ENCODE peak calls at places on chromosome 9, in four cellular contexts. X, D, I and U are unnamed samples.

GRCh38 chr9:124011460-124012301 is at the start of gene LHX2:
- DNase-seq in X (peak; percentile 81), D (no peak), I (peak; percentile 56), U (peak; percentile 52)

GRCh38 chr9:96450613-96451544 is 910 bp downstream of the HABP4 start:
- DNase-seq in X (peak; percentile 26), D (peak; percentile 25), I (no peak), U (peak; percentile 30)

GRCh38 chr9:124440786-124441185 is 9.5 kb upstream of the ADGRD2 start:
- DNase-seq in X (no peak), D (no peak), I (no peak), U (no peak)

GRCh38 chr9:78026416-78026815 is 5.2 kb downstream of the GNAQ start:
- DNase-seq in X (no peak), D (no peak), I (peak; percentile 10), U (no peak)

GRCh38 chr9:131006601-131007000 is 2.4 kb upstream of the LAMC3 start:
- DNase-seq in X (no peak), D (no peak), I (no peak), U (no peak)

GRCh38 chr9:91433180-91433579 is 9.5 kb upstream of the NFIL3 start:
- DNase-seq in X (peak; percentile 68), D (peak; percentile 71), I (no peak), U (peak; percentile 98)

GRCh38 chr9:120783611-120784047 is 9.6 kb downstream of the FBXW2 start:
- DNase-seq in X (no peak), D (peak; percentile 87), I (no peak), U (peak; percentile 38)

GRCh38 chr9:6443661-6444060 is 30.7 kb downstream of the UHRF2 start:
- DNase-seq in X (no peak), D (no peak), I (no peak), U (no peak)

GRCh38 chr9:125632321-125633115 is 74.5 kb downstream of the MAPKAP1 start:
- DNase-seq in X (no peak), D (peak; percentile 92), I (peak; percentile 17), U (peak; percentile 22)

GRCh38 chr9:129549139-129549538 is 71.8 kb downstream of the C9orf50 start:
- DNase-seq in X (no peak), D (peak; percentile 42), I (no peak), U (no peak)

GRCh38 chr9:35385042-35385441 is 104.9 kb upstream of the RUSC2 start:
- DNase-seq in X (no peak), D (no peak), I (no peak), U (peak; percentile 78)

GRCh38 chr9:136410500-136411287 is at the start of the genes ENTR1 and PMPCA:
- DNase-seq in X (peak; percentile 93), D (peak; percentile 71), I (peak; percentile 94), U (peak; percentile 85)

GRCh38 chr9:136407911-136408310 is 2.5 kb downstream of the ENTR1 start:
- DNase-seq in X (no peak), D (no peak), I (no peak), U (no peak)

GRCh38 chr9:136412912-136413420 is 2.5 kb downstream of the PMPCA start:
- DNase-seq in X (no peak), D (no peak), I (no peak), U (no peak)

GRCh38 chr9:136411358-136411757 is 900 bp downstream of the PMPCA start:
- DNase-seq in X (no peak), D (no peak), I (no peak), U (no peak)

GRCh38 chr9:136409557-136410455 is 608 bp downstream of the ENTR1 start:
- DNase-seq in X (peak; percentile 57), D (peak; percentile 30), I (no peak), U (peak; percentile 22)
- TF ChIP-seq MAZ in X (no peak), D (no peak), I (no peak), U (no peak)

GRCh38 chr9:127968717-127969383 is 11.9 kb downstream of the EEIG1 start:
- DNase-seq in X (peak; percentile 67), D (no peak), I (no peak), U (peak; percentile 94)
- H3K4me1 ChIP-seq in X (peaks cover 99% of the 10 kb centered on the region), D (peaks cover 68% of the 10 kb centered on the region), I (peaks cover 95% of the 10 kb centered on the region), U (peaks cover 59% of the 10 kb centered on the region)

GRCh38 chr9:69326261-69326660 is 1.2 kb downstream of the ENTREP1 start:
- DNase-seq in X (no peak), D (no peak), I (no peak), U (no peak)

GRCh38 chr9:69322256-69322655 is 2.8 kb upstream of the ENTREP1 start:
- DNase-seq in X (no peak), D (no peak), I (no peak), U (no peak)

GRCh38 chr9:69323886-69324285 is 1.1 kb upstream of the ENTREP1 start:
- DNase-seq in X (no peak), D (no peak), I (no peak), U (no peak)

GRCh38 chr9:69325409-69326212 is 596 bp downstream of the ENTREP1 start:
- DNase-seq in X (peak; percentile 14), D (no peak), I (no peak), U (no peak)

GRCh38 chr9:69324549-69325401 is at the start of gene ENTREP1:
- DNase-seq in X (peak; percentile 36), D (no peak), I (no peak), U (no peak)
- TF ChIP-seq MAZ in X (no peak), D (no peak), I (no peak), U (no peak)

DNA sequence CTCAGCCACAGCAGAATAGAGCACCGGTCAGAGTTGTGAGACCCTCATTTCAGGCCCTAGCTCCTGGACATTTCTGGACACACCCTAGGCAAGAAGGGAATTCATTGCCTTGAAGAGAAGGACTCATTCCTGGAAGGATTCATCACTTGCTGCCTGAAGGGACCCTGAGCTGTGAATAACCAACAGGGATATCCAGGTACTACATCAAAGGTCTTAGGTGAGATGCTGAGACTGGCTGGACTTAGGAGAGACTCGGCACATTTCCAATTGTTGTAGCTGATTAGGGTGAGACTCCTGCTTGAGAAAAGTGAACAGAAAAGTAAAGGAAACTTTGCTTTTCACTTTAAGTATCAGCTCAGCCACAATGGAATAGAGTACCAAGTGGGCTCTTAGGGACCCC is 208.1 kb upstream of the CDKN2B start:
- DNase-seq in X (no peak), D (no peak), I (no peak), U (no peak)
- H3K4me1 ChIP-seq in X (peaks cover 25% of the 10 kb centered on the region), D (peaks cover 3% of the 10 kb centered on the region), I (no peaks in the 10 kb centered on the region), U (peaks cover 4% of the 10 kb centered on the region)

GRCh38 chr9:137173795-137174664 is 2.2 kb upstream of the TMEM210 start:
- DNase-seq in X (no peak), D (no peak), I (no peak), U (no peak)

GRCh38 chr9:137174722-137175293 is 3.0 kb upstream of the TMEM210 start:
- DNase-seq in X (no peak), D (no peak), I (peak; percentile 30), U (no peak)

GRCh38 chr9:137175345-137175961 is 3.6 kb upstream of the TMEM210 start:
- DNase-seq in X (no peak), D (no peak), I (no peak), U (no peak)

GRCh38 chr9:137178201-137178938 is 6.5 kb upstream of the TMEM210 start:
- DNase-seq in X (no peak), D (no peak), I (no peak), U (no peak)

DNA sequence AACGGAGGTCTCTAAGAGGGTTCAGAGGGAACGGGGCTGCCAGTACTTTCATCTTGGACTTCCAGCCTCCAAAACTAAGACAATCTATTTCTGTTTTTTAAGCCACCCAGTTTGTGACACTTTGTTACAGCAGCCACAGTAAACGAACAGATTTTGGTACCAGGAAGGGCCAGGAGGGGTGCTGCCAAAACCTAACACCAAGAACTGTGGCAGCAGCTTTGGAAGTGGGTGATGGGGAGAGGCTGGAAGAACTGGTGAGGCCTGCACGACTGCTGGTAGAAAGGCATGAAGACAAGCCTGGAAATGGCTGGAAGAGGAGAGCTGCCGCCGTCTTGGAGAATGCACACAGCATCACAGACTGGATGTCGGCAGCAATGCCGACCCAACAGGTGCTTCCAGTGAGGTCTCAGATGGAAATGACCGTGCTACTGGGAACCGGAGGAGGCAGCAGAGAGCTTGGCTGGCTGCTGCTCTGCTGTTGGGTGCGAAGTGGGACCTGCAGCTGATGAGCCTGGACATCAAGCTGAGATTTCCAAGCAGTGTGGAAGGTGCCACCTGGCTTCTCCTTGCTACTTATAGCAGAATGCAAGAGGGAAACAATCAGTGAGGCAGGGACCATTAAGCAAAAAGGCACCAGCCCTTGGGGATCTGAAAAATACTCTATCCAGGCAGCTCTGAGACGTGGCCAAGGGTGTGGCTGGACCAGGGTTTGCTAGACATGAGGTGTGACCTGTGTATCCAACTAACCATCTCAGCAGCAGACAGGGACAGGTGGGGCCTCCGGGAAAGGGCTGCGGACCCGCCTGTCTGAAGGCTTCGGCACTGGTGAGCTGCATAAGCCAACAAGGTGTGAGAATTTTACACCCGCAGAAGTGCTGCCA is 4.7 kb upstream of the TMEM210 start:
- DNase-seq in X (peak; percentile 91), D (peak; percentile 49), I (peak; percentile 55), U (peak; percentile 17)
- TF ChIP-seq MAZ in X (no peak), D (no peak), I (no peak), U (no peak)